ENCODE peak calls at places on chromosome 16, in ten cellular contexts. L, I, W, V, U, M, Y, Q, E and X are unnamed samples.

GRCh38 chr16:6643083-6643686 is 689.5 kb upstream of the RBFOX1 start:
- DNase-seq in L (peak), I (no peak), W (peak), V (peak), U (peak), M (peak), Y (no peak), Q (no peak), E (peak), X (peak)

GRCh38 chr16:79595261-79595660 is 5.3 kb downstream of the MAF start:
- DNase-seq in L (no peak), I (no peak), W (no peak), V (no peak), U (no peak), M (no peak), Y (no peak), Q (no peak), E (no peak), X (no peak)

GRCh38 chr16:75248536-75249380 is 2.7 kb downstream of the BCAR1 start:
- DNase-seq in L (no peak), I (no peak), W (no peak), V (no peak), U (no peak), M (peak), Y (no peak), Q (no peak), E (no peak), X (no peak)

GRCh38 chr16:84313921-84314320 is 19.2 kb downstream of the WFDC1 start:
- DNase-seq in L (no peak), I (no peak), W (no peak), V (no peak), U (no peak), M (no peak), Y (peak), Q (no peak), E (no peak), X (no peak)

GRCh38 chr16:66432429-66432828 is 5.3 kb downstream of the BEAN1 start:
- DNase-seq in L (no peak), I (no peak), W (no peak), V (no peak), U (no peak), M (no peak), Y (no peak), Q (no peak), E (no peak), X (no peak)

GRCh38 chr16:66950437-66950836 is 10.6 kb upstream of the CES3 start:
- DNase-seq in L (no peak), I (no peak), W (no peak), V (no peak), U (no peak), M (no peak), Y (no peak), Q (no peak), E (no peak), X (no peak)

GRCh38 chr16:87829988-87830672 is 39.2 kb downstream of the SLC7A5 start:
- DNase-seq in L (no peak), I (no peak), W (no peak), V (no peak), U (no peak), M (no peak), Y (peak), Q (no peak), E (no peak), X (no peak)

GRCh38 chr16:74226361-74226979 is 70.1 kb upstream of the PSMD7 start:
- DNase-seq in L (no peak), I (no peak), W (peak), V (no peak), U (no peak), M (no peak), Y (no peak), Q (no peak), E (no peak), X (no peak)

GRCh38 chr16:29738514-29738913 is 7.3 kb downstream of the C16orf54 start:
- DNase-seq in L (no peak), I (no peak), W (no peak), V (no peak), U (peak), M (no peak), Y (no peak), Q (no peak), E (no peak), X (no peak)

GRCh38 chr16:87431926-87432325 is 39.8 kb downstream of the MAP1LC3B start:
- DNase-seq in L (peak), I (no peak), W (peak), V (no peak), U (no peak), M (peak), Y (no peak), Q (peak), E (peak), X (peak)

GRCh38 chr16:11824362-11824761 is 27.0 kb downstream of the RSL1D1 start:
- DNase-seq in L (no peak), I (no peak), W (no peak), V (peak), U (no peak), M (peak), Y (peak), Q (peak), E (no peak), X (peak)

GRCh38 chr16:57310801-57311200 is 26.3 kb upstream of the PLLP start:
- DNase-seq in L (no peak), I (no peak), W (no peak), V (no peak), U (peak), M (no peak), Y (no peak), Q (peak), E (no peak), X (no peak)

GRCh38 chr16:1832831-1833454 is 5.9 kb downstream of the FAHD1 start:
- DNase-seq in L (no peak), I (no peak), W (no peak), V (no peak), U (no peak), M (no peak), Y (no peak), Q (no peak), E (no peak), X (no peak)

GRCh38 chr16:49441366-49441780 is 67.8 kb downstream of the C16orf78 start:
- DNase-seq in L (no peak), I (peak), W (no peak), V (no peak), U (peak), M (peak), Y (peak), Q (peak), E (no peak), X (peak)

GRCh38 chr16:84103678-84104077 is 13.1 kb downstream of the MBTPS1 start:
- DNase-seq in L (no peak), I (no peak), W (no peak), V (no peak), U (peak), M (no peak), Y (no peak), Q (no peak), E (no peak), X (no peak)

GRCh38 chr16:31521368-31521767 is 6.3 kb upstream of the AHSP start:
- DNase-seq in L (no peak), I (no peak), W (no peak), V (no peak), U (no peak), M (no peak), Y (no peak), Q (no peak), E (no peak), X (no peak)

GRCh38 chr16:49494386-49495150 is 121.0 kb downstream of the C16orf78 start:
- DNase-seq in L (no peak), I (peak), W (no peak), V (peak), U (no peak), M (no peak), Y (no peak), Q (peak), E (no peak), X (no peak)

GRCh38 chr16:50741225-50741807 is 570 bp upstream of the CYLD start:
- DNase-seq in L (no peak), I (no peak), W (no peak), V (peak), U (peak), M (peak), Y (no peak), Q (peak), E (no peak), X (peak)
- H3K27ac ChIP-seq in L (peak), I (no peak), W (no peak), V (peak), U (peak), M (peak), Y (peak), Q (peak), E (peak), X (peak)

GRCh38 chr16:85728879-85729278 is 22.0 kb downstream of the C16orf74 start:
- DNase-seq in L (no peak), I (no peak), W (no peak), V (no peak), U (no peak), M (no peak), Y (no peak), Q (no peak), E (no peak), X (no peak)
- TF ChIP-seq CTCF in L (peak), I (no peak), W (peak), V (no peak), U (no peak), M (no peak), Y (no peak), Q (no peak), E (peak), X (no peak)

DNA sequence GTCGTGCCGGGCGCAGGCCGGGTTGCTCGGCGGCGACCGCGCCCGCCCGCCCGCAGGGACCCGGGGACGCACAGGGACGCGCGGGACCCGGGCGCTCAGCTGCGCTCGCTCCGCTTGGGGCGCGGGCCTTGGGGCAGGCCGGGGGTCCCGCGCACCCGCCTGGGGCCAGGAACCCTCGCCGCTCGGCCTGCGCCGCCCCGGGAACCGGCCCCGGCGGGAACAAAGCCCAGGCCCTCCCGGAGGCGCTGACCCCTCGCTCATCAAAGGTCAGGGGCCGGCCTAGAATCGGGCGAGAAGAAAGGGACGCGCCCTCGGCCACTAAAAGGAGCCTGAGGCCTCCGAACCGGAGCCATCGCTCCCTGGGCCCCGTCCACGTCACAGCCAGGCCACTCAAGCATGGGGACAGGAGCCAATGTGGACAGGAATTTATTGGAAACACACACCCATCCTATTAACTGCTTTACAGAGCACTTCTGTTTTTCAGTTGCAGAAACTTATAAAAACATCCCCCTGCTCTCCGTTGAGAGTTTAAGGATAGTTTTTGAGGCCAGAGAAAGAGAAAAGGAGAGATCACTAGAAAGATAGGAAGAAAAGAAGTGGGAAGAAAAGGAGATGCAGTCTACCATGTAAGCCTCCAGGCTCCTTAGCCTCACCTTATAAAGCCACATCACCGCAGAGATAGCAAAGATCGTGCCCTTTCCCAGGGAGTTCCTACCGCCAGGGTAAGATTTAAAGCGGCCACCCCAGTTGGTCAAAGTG is 543 bp upstream of the ZFHX3 start:
- DNase-seq in L (no peak), I (no peak), W (no peak), V (peak), U (no peak), M (peak), Y (peak), Q (peak), E (no peak), X (peak)
- H3K27ac ChIP-seq in L (peak), I (peak), W (peak), V (peak), U (peak), M (peak), Y (peak), Q (peak), E (no peak), X (peak)

DNA sequence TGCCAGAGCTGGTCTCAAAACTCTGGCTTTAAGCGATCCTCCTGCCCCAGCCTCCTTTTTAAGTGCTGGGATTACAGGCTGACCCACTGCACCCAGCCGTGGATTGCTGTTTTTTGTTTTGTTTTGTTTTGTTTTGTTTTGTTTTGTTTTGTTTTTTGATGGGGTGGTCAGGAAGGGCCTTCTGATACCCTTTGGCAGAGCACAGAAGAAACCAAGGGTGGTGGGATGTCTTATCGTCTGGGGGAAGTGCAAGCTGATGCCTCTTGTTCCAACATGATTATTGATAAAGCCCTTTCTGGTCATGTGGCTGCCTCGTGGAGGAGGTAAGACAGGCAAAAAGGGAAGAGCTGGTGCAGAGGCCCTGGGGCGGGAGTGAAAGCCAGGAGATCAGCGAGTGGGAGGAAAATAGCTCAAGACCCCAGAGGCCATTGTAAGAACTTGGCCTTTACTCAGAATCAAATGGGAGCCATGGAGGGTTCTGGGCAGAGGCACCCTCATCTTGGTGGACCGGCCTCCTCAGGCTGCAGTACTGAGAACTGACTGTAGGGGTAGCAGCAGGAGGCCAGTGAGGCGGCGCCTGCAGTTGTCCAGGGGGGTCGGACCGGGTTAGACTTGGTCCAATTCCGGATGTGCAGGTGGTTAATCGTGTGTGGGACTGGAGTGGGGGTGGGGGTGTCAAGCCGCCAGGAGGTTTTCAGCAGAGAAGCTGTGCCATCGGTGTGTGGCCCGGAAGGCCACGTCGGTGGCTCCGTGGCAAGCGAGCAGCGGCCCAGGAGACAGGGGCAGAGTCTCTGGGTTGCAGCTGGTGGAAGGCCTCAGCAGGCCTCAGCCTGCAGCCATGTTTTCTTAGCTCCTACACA is 84.4 kb upstream of the GSE1 start:
- DNase-seq in L (no peak), I (no peak), W (no peak), V (no peak), U (no peak), M (no peak), Y (no peak), Q (no peak), E (no peak), X (no peak)
- TF ChIP-seq CTCF in L (peak), I (peak), W (peak), V (peak), U (no peak), M (peak), Y (peak), Q (peak), E (peak), X (no peak)

DNA sequence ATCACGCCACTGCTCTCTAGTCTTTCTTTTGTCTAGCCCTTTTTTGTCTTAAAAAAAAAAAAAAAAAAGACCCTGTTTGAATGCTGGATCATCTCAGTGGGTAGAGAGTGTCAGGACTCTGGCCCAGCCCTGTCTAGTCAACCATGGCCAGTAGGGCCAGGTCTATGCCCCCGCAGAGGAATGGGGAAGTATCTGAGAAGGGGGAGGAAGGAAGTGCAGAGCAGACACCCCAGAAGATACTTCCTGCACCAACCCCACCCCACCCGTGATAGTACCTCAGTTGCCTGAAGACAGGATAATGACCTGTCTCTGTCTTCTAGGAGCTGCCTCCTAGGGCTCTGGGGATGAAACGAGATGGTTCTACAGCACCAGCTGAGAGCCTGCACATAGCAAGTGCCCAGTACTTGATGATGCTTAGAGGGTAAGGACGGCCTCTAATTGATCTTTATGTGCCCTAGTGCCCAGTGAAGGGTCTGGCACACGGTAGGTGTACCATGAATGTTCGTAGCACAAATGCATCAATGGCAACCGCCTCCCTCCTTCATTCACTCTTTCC is 55.4 kb downstream of the ABAT start:
- DNase-seq in L (no peak), I (no peak), W (no peak), V (no peak), U (no peak), M (no peak), Y (no peak), Q (no peak), E (no peak), X (no peak)
- H3K27ac ChIP-seq in L (no peak), I (no peak), W (no peak), V (no peak), U (no peak), M (no peak), Y (peak), Q (no peak), E (no peak), X (peak)

DNA sequence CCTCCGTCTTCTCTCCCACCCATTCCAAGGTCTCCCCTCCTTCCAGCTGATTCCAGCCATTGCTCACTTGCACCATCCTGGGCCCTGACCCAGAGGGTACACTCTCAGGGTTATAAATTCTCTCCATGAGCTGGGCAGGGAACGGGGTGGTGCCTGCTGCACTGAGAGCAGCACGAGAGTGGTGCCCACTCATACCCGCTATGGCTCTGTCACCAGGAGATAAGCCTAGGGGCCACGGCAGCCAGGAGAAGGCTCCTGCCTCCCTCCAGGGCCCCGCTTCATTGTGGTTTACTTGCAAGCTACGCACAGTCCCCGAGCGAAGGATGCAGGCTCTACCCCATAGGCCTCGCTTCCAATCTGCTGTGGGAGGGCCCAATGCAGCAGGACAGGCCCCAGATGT is 48.6 kb downstream of the VAC14 start:
- DNase-seq in L (no peak), I (no peak), W (no peak), V (no peak), U (no peak), M (no peak), Y (no peak), Q (no peak), E (no peak), X (no peak)
- TF ChIP-seq CTCF in L (no peak), I (no peak), W (no peak), V (no peak), U (no peak), M (no peak), Y (no peak), Q (no peak), E (no peak), X (no peak)